ENCODE peak calls at places on chromosomes 12 and 14, in ten cellular contexts. K is ovary, S is right lobe of liver, J is transverse colon, X is left ventricle myocardium inferior, D is prostate gland, C is adipocyte, A is BE2C, T is mesenchymal stem cell, R is PC-3. U is an unnamed sample.
A peak's percentile ranks its signal among the peaks of the same experiment; 100 is the strongest.

GRCh38 chr14:106549064-106549463 is 1022.7 kb downstream of the TMEM121 start:
- DNase-seq in R (no peak), T (no peak), K (no peak), S (no peak), C (no peak), X (no peak), J (no peak), A (no peak), D (peak; percentile 10), U (no peak)

GRCh38 chr14:23910081-23910875 is 43.3 kb upstream of the DHRS4 start:
- DNase-seq in J (peak; percentile 54), T (peak; percentile 57), K (peak; percentile 34), R (peak; percentile 79), C (peak; percentile 75), A (peak; percentile 69), D (no peak), S (no peak), X (no peak), U (no peak)

GRCh38 chr14:34301107-34301734 is 160.8 kb downstream of the SPTSSA start:
- DNase-seq in K (no peak), X (no peak), J (no peak), C (peak; percentile 63), D (no peak), R (peak; percentile 78), A (peak; percentile 33), S (no peak), T (peak; percentile 57), U (no peak)

GRCh38 chr12:67705394-67706370 is 57.1 kb downstream of the DYRK2 start:
- DNase-seq in T (peak; percentile 82), D (no peak), R (peak; percentile 88), K (no peak), S (no peak), A (no peak), X (no peak), J (no peak), C (peak; percentile 39), U (no peak)

GRCh38 chr14:21723431-21724045 is 49.9 kb upstream of the OR4E1 start:
- DNase-seq in T (peak; percentile 12), K (no peak), S (no peak), J (peak; percentile 17), R (peak; percentile 32), A (peak; percentile 67), D (no peak), X (no peak), C (no peak), U (no peak)

GRCh38 chr14:93011650-93012317 is 88.8 kb downstream of the CHGA start:
- DNase-seq in A (peak; percentile 64), T (no peak), C (no peak), S (no peak), X (no peak), K (no peak), D (no peak), J (no peak), R (no peak), U (no peak)

GRCh38 chr12:12823308-12823707 is 10.2 kb downstream of the DDX47 start:
- DNase-seq in K (no peak), R (peak; percentile 52), C (peak; percentile 34), S (no peak), X (no peak), D (no peak), T (no peak), J (no peak), A (no peak), U (no peak)

GRCh38 chr14:66496188-66496807 is 10.1 kb downstream of the CCDC196 start:
- DNase-seq in D (no peak), A (no peak), R (no peak), C (no peak), S (peak; percentile 32), K (no peak), J (no peak), T (no peak), X (no peak), U (no peak)

GRCh38 chr14:103633391-103633790 is 4.4 kb downstream of the KLC1 start:
- DNase-seq in X (no peak), C (no peak), D (no peak), T (no peak), J (no peak), K (no peak), A (no peak), R (no peak), S (no peak), U (no peak)

GRCh38 chr14:103628684-103629502 is at the start of gene KLC1:
- DNase-seq in K (peak; percentile 92), R (peak; percentile 58), A (peak; percentile 86), C (peak; percentile 91), T (peak; percentile 74), S (peak; percentile 89), X (peak; percentile 89), D (peak; percentile 80), J (peak; percentile 89), U (peak; percentile 93)

GRCh38 chr14:103629503-103630121 is 601 bp downstream of the KLC1 start:
- DNase-seq in A (peak; percentile 55), X (peak; percentile 70), D (peak; percentile 28), C (peak; percentile 70), T (peak; percentile 24), R (peak; percentile 28), S (peak; percentile 75), J (peak; percentile 58), K (peak; percentile 69), U (peak; percentile 78)

GRCh38 chr14:103628221-103628683 is 759 bp upstream of the KLC1 start:
- DNase-seq in J (peak; percentile 85), R (peak; percentile 89), X (peak; percentile 78), S (peak; percentile 89), K (peak; percentile 71), A (peak; percentile 66), T (peak; percentile 90), D (peak; percentile 54), C (peak; percentile 91), U (peak; percentile 90)

DNA sequence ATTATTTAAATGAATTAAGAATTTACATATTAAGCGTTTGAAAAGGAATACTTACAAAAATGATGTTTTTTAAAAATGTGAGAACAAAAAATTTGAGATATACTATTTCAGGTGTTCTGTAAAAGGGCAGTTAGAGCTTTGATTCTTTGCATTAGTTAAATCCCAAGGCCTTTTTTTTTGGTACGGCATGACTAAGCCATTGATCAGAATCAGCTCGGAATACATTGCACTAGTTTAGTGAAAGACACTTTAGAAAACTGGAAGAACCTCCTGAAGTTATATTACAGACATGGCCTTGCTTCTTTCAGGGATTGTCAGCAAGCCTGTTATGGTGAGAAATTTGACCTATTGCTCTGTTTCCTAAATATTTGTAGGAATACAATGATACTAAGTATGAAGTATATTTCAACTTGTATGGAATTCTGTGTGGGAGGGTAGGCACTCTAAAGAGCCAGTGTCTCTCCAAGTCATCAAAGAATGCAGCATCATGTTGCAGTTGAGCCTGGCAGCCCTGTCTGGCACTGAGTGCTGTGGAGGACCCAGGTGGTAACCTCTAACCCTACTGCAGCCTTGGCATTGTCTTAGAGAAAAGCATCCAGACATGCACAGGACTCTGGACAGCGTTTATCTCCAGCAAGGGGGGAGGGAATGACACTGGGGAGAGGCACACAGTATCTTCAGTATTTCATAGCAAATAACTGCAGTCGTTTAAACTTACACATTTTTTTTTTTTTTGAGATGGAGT is 1.5 kb downstream of the KLC1 start:
- DNase-seq in C (peak; percentile 60), J (no peak), K (no peak), D (no peak), X (no peak), A (no peak), T (peak; percentile 40), S (no peak), R (peak; percentile 47), U (no peak)
- H3K4me1 ChIP-seq in C (peaks cover 32% of the 10 kb centered on the region), J (peaks cover 21% of the 10 kb centered on the region), K (peaks cover 10% of the 10 kb centered on the region), D (peaks cover 11% of the 10 kb centered on the region), X (peaks cover 86% of the 10 kb centered on the region), A (peaks cover 5% of the 10 kb centered on the region), T (peaks cover 20% of the 10 kb centered on the region), S (peaks cover 18% of the 10 kb centered on the region), R (peaks cover 47% of the 10 kb centered on the region), U (peaks cover 66% of the 10 kb centered on the region)

GRCh38 chr12:49223590-49224369 is 34.9 kb upstream of the TUBA1A start:
- DNase-seq in C (no peak), T (no peak), J (no peak), X (no peak), K (no peak), D (no peak), A (no peak), R (no peak), S (no peak), U (no peak)

GRCh38 chr12:49223122-49223521 is 34.2 kb upstream of the TUBA1A start:
- DNase-seq in R (no peak), S (no peak), D (no peak), J (no peak), A (no peak), C (no peak), X (no peak), K (no peak), T (no peak), U (no peak)

GRCh38 chr12:49227701-49228100 is 37.2 kb upstream of the TUBA1C start:
- DNase-seq in A (peak; percentile 78), C (no peak), J (no peak), T (no peak), S (no peak), D (no peak), K (no peak), X (no peak), R (no peak), U (no peak)

GRCh38 chr12:49228653-49229052 is 36.2 kb upstream of the TUBA1C start:
- DNase-seq in C (no peak), A (no peak), D (no peak), J (no peak), T (no peak), S (no peak), K (no peak), X (no peak), R (no peak), U (no peak)

GRCh38 chr12:49225551-49226166 is 36.8 kb upstream of the TUBA1A start:
- DNase-seq in K (no peak), D (no peak), T (no peak), X (no peak), J (peak; percentile 21), C (no peak), R (peak; percentile 47), A (no peak), S (no peak), U (no peak)
- H3K27me3 ChIP-seq in K (no peaks in the 10 kb centered on the region), D (no peaks in the 10 kb centered on the region), T (no peaks in the 10 kb centered on the region), X (no peaks in the 10 kb centered on the region), J (no peaks in the 10 kb centered on the region), C (no peaks in the 10 kb centered on the region), R (no peaks in the 10 kb centered on the region), A (no peaks in the 10 kb centered on the region), S (no peaks in the 10 kb centered on the region), U (no peaks in the 10 kb centered on the region)

DNA sequence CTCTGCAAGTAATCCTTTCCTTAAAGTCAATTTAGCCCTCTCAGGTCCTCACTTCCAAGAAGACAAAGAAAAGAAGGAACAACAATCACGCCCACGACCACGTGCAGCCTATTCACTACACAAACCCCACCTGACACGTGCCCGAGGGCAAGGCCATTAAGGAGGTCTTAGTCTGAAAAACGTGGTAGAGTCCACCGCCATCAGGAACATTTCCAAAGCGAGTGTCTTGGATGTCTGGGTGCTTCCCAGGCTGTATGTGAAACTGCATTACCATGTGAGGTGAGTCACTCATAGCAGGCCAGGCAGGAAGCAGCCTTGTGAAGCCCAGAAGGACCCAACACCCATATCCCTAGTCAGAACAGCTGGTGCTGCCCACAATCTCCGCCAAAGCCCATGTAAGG is 3.2 kb upstream of the KRT79 start:
- DNase-seq in T (peak; percentile 86), R (peak; percentile 64), A (no peak), X (no peak), C (peak; percentile 57), D (no peak), K (no peak), J (no peak), S (no peak), U (no peak)
- H3K4me1 ChIP-seq in T (peaks cover 28% of the 10 kb centered on the region), R (peaks cover 27% of the 10 kb centered on the region), A (no peaks in the 10 kb centered on the region), X (no peaks in the 10 kb centered on the region), C (peaks cover 28% of the 10 kb centered on the region), D (no peaks in the 10 kb centered on the region), K (no peaks in the 10 kb centered on the region), J (no peaks in the 10 kb centered on the region), S (no peaks in the 10 kb centered on the region), U (no peaks in the 10 kb centered on the region)

GRCh38 chr12:54215990-54216579 is 27.3 kb upstream of the SMUG1 start:
- DNase-seq in D (no peak), T (no peak), K (peak; percentile 57), C (no peak), J (peak; percentile 21), S (no peak), R (no peak), A (no peak), X (peak; percentile 19), U (no peak)
- H3K27me3 ChIP-seq in D (peaks cover 6% of the 10 kb centered on the region), T (no peaks in the 10 kb centered on the region), K (no peaks in the 10 kb centered on the region), C (no peaks in the 10 kb centered on the region), J (peaks cover 82% of the 10 kb centered on the region), S (peaks cover 7% of the 10 kb centered on the region), R (no peaks in the 10 kb centered on the region), A (peaks cover 8% of the 10 kb centered on the region), X (peaks cover 63% of the 10 kb centered on the region), U (peaks cover 68% of the 10 kb centered on the region)

U was measured in sigmoid colon.